ENCODE peak calls at places on chromosome 13, in six cellular contexts. One of them, this sample, is unnamed.

GRCh38 chr13:74129500-74130144 is 4.6 kb downstream of the KLF12 start:
- DNase-seq in activated CD4-positive, alpha-beta T cell treated with anti-CD3 and anti-CD28 coated beads, Interleukin-2, amount 50 U/mL, for 4 hours: no peak
- DNase-seq in stimulated activated CD8-positive, alpha-beta memory T cell treated with anti-CD3 and anti-CD28 coated beads, Interleukin-2, amount 100 ng/mL, for 1 hour: no peak
- DNase-seq in frontal cortex: no peak
- DNase-seq in Right ventricle myocardium superior: no peak
- DNase-seq in stimulated activated CD4-positive, alpha-beta T cell treated with anti-CD3 and anti-CD28 coated beads, Interleukin-1b, Interleukin-23, amount 100 ng/mL, for 1 hour: no peak
- DNase-seq in this sample: no peak

GRCh38 chr13:108950333-108951010 is 321.1 kb downstream of the MYO16 start:
- DNase-seq in activated CD4-positive, alpha-beta T cell treated with anti-CD3 and anti-CD28 coated beads, Interleukin-2, amount 50 U/mL, for 4 hours: no peak
- DNase-seq in stimulated activated CD8-positive, alpha-beta memory T cell treated with anti-CD3 and anti-CD28 coated beads, Interleukin-2, amount 100 ng/mL, for 1 hour: no peak
- DNase-seq in frontal cortex: no peak
- DNase-seq in Right ventricle myocardium superior: no peak
- DNase-seq in stimulated activated CD4-positive, alpha-beta T cell treated with anti-CD3 and anti-CD28 coated beads, Interleukin-1b, Interleukin-23, amount 100 ng/mL, for 1 hour: no peak
- DNase-seq in this sample: no peak

GRCh38 chr13:96104516-96104915 is 14.6 kb downstream of the HS6ST3 start:
- DNase-seq in activated CD4-positive, alpha-beta T cell treated with anti-CD3 and anti-CD28 coated beads, Interleukin-2, amount 50 U/mL, for 4 hours: no peak
- DNase-seq in stimulated activated CD8-positive, alpha-beta memory T cell treated with anti-CD3 and anti-CD28 coated beads, Interleukin-2, amount 100 ng/mL, for 1 hour: no peak
- DNase-seq in frontal cortex: no peak
- DNase-seq in Right ventricle myocardium superior: no peak
- DNase-seq in stimulated activated CD4-positive, alpha-beta T cell treated with anti-CD3 and anti-CD28 coated beads, Interleukin-1b, Interleukin-23, amount 100 ng/mL, for 1 hour: no peak
- DNase-seq in this sample: no peak

GRCh38 chr13:29959086-29959485 is 108.7 kb upstream of the UBL3 start:
- DNase-seq in activated CD4-positive, alpha-beta T cell treated with anti-CD3 and anti-CD28 coated beads, Interleukin-2, amount 50 U/mL, for 4 hours: no peak
- DNase-seq in stimulated activated CD8-positive, alpha-beta memory T cell treated with anti-CD3 and anti-CD28 coated beads, Interleukin-2, amount 100 ng/mL, for 1 hour: no peak
- DNase-seq in frontal cortex: no peak
- DNase-seq in Right ventricle myocardium superior: no peak
- DNase-seq in stimulated activated CD4-positive, alpha-beta T cell treated with anti-CD3 and anti-CD28 coated beads, Interleukin-1b, Interleukin-23, amount 100 ng/mL, for 1 hour: no peak
- DNase-seq in this sample: no peak

GRCh38 chr13:40170982-40171381 is 495.5 kb downstream of the FOXO1 start:
- DNase-seq in activated CD4-positive, alpha-beta T cell treated with anti-CD3 and anti-CD28 coated beads, Interleukin-2, amount 50 U/mL, for 4 hours: peak; percentile 25
- DNase-seq in stimulated activated CD8-positive, alpha-beta memory T cell treated with anti-CD3 and anti-CD28 coated beads, Interleukin-2, amount 100 ng/mL, for 1 hour: no peak
- DNase-seq in frontal cortex: no peak
- DNase-seq in Right ventricle myocardium superior: no peak
- DNase-seq in stimulated activated CD4-positive, alpha-beta T cell treated with anti-CD3 and anti-CD28 coated beads, Interleukin-1b, Interleukin-23, amount 100 ng/mL, for 1 hour: no peak
- DNase-seq in this sample: no peak

GRCh38 chr13:60260440-60260839 is 96.7 kb upstream of the DIAPH3 start:
- DNase-seq in activated CD4-positive, alpha-beta T cell treated with anti-CD3 and anti-CD28 coated beads, Interleukin-2, amount 50 U/mL, for 4 hours: no peak
- DNase-seq in stimulated activated CD8-positive, alpha-beta memory T cell treated with anti-CD3 and anti-CD28 coated beads, Interleukin-2, amount 100 ng/mL, for 1 hour: no peak
- DNase-seq in frontal cortex: no peak
- DNase-seq in Right ventricle myocardium superior: no peak
- DNase-seq in stimulated activated CD4-positive, alpha-beta T cell treated with anti-CD3 and anti-CD28 coated beads, Interleukin-1b, Interleukin-23, amount 100 ng/mL, for 1 hour: no peak
- DNase-seq in this sample: no peak

GRCh38 chr13:104650426-104650825 is 1584.2 kb upstream of the SLC10A2 start:
- DNase-seq in activated CD4-positive, alpha-beta T cell treated with anti-CD3 and anti-CD28 coated beads, Interleukin-2, amount 50 U/mL, for 4 hours: no peak
- DNase-seq in stimulated activated CD8-positive, alpha-beta memory T cell treated with anti-CD3 and anti-CD28 coated beads, Interleukin-2, amount 100 ng/mL, for 1 hour: no peak
- DNase-seq in frontal cortex: no peak
- DNase-seq in Right ventricle myocardium superior: no peak
- DNase-seq in stimulated activated CD4-positive, alpha-beta T cell treated with anti-CD3 and anti-CD28 coated beads, Interleukin-1b, Interleukin-23, amount 100 ng/mL, for 1 hour: no peak
- DNase-seq in this sample: no peak

GRCh38 chr13:48682452-48682851 is 28.7 kb downstream of the CYSLTR2 start:
- DNase-seq in activated CD4-positive, alpha-beta T cell treated with anti-CD3 and anti-CD28 coated beads, Interleukin-2, amount 50 U/mL, for 4 hours: no peak
- DNase-seq in stimulated activated CD8-positive, alpha-beta memory T cell treated with anti-CD3 and anti-CD28 coated beads, Interleukin-2, amount 100 ng/mL, for 1 hour: no peak
- DNase-seq in frontal cortex: no peak
- DNase-seq in Right ventricle myocardium superior: no peak
- DNase-seq in stimulated activated CD4-positive, alpha-beta T cell treated with anti-CD3 and anti-CD28 coated beads, Interleukin-1b, Interleukin-23, amount 100 ng/mL, for 1 hour: no peak
- DNase-seq in this sample: no peak

GRCh38 chr13:113581871-113582270 is 2.7 kb upstream of the TFDP1 start:
- DNase-seq in activated CD4-positive, alpha-beta T cell treated with anti-CD3 and anti-CD28 coated beads, Interleukin-2, amount 50 U/mL, for 4 hours: no peak
- DNase-seq in stimulated activated CD8-positive, alpha-beta memory T cell treated with anti-CD3 and anti-CD28 coated beads, Interleukin-2, amount 100 ng/mL, for 1 hour: no peak
- DNase-seq in frontal cortex: no peak
- DNase-seq in Right ventricle myocardium superior: no peak
- DNase-seq in stimulated activated CD4-positive, alpha-beta T cell treated with anti-CD3 and anti-CD28 coated beads, Interleukin-1b, Interleukin-23, amount 100 ng/mL, for 1 hour: no peak
- DNase-seq in this sample: no peak

GRCh38 chr13:35086667-35087066 is 144.6 kb downstream of the NBEA start:
- DNase-seq in activated CD4-positive, alpha-beta T cell treated with anti-CD3 and anti-CD28 coated beads, Interleukin-2, amount 50 U/mL, for 4 hours: no peak
- DNase-seq in stimulated activated CD8-positive, alpha-beta memory T cell treated with anti-CD3 and anti-CD28 coated beads, Interleukin-2, amount 100 ng/mL, for 1 hour: no peak
- DNase-seq in frontal cortex: no peak
- DNase-seq in Right ventricle myocardium superior: no peak
- DNase-seq in stimulated activated CD4-positive, alpha-beta T cell treated with anti-CD3 and anti-CD28 coated beads, Interleukin-1b, Interleukin-23, amount 100 ng/mL, for 1 hour: no peak
- DNase-seq in this sample: no peak

GRCh38 chr13:67224148-67224846 is 5.8 kb downstream of the PCDH9 start:
- DNase-seq in activated CD4-positive, alpha-beta T cell treated with anti-CD3 and anti-CD28 coated beads, Interleukin-2, amount 50 U/mL, for 4 hours: peak; percentile 26
- DNase-seq in stimulated activated CD8-positive, alpha-beta memory T cell treated with anti-CD3 and anti-CD28 coated beads, Interleukin-2, amount 100 ng/mL, for 1 hour: no peak
- DNase-seq in frontal cortex: peak; percentile 28
- DNase-seq in Right ventricle myocardium superior: peak; percentile 85
- DNase-seq in stimulated activated CD4-positive, alpha-beta T cell treated with anti-CD3 and anti-CD28 coated beads, Interleukin-1b, Interleukin-23, amount 100 ng/mL, for 1 hour: no peak
- DNase-seq in this sample: peak; percentile 83

GRCh38 chr13:99916366-99917103 is 55.0 kb downstream of the ZIC5 start:
- DNase-seq in activated CD4-positive, alpha-beta T cell treated with anti-CD3 and anti-CD28 coated beads, Interleukin-2, amount 50 U/mL, for 4 hours: no peak
- DNase-seq in stimulated activated CD8-positive, alpha-beta memory T cell treated with anti-CD3 and anti-CD28 coated beads, Interleukin-2, amount 100 ng/mL, for 1 hour: no peak
- DNase-seq in frontal cortex: peak; percentile 78
- DNase-seq in Right ventricle myocardium superior: no peak
- DNase-seq in stimulated activated CD4-positive, alpha-beta T cell treated with anti-CD3 and anti-CD28 coated beads, Interleukin-1b, Interleukin-23, amount 100 ng/mL, for 1 hour: no peak
- DNase-seq in this sample: peak; percentile 72

GRCh38 chr13:102703721-102704035 is 8.8 kb upstream of the METTL21C start:
- DNase-seq in activated CD4-positive, alpha-beta T cell treated with anti-CD3 and anti-CD28 coated beads, Interleukin-2, amount 50 U/mL, for 4 hours: no peak
- DNase-seq in stimulated activated CD8-positive, alpha-beta memory T cell treated with anti-CD3 and anti-CD28 coated beads, Interleukin-2, amount 100 ng/mL, for 1 hour: no peak
- DNase-seq in frontal cortex: no peak
- DNase-seq in Right ventricle myocardium superior: no peak
- DNase-seq in stimulated activated CD4-positive, alpha-beta T cell treated with anti-CD3 and anti-CD28 coated beads, Interleukin-1b, Interleukin-23, amount 100 ng/mL, for 1 hour: no peak
- DNase-seq in this sample: no peak

GRCh38 chr13:106415427-106415826 is 120.0 kb downstream of the EFNB2 start:
- DNase-seq in activated CD4-positive, alpha-beta T cell treated with anti-CD3 and anti-CD28 coated beads, Interleukin-2, amount 50 U/mL, for 4 hours: no peak
- DNase-seq in stimulated activated CD8-positive, alpha-beta memory T cell treated with anti-CD3 and anti-CD28 coated beads, Interleukin-2, amount 100 ng/mL, for 1 hour: no peak
- DNase-seq in frontal cortex: no peak
- DNase-seq in Right ventricle myocardium superior: no peak
- DNase-seq in stimulated activated CD4-positive, alpha-beta T cell treated with anti-CD3 and anti-CD28 coated beads, Interleukin-1b, Interleukin-23, amount 100 ng/mL, for 1 hour: no peak
- DNase-seq in this sample: peak; percentile 16